ENCODE peak calls at places on chromosome X, in six cellular contexts. N is left lung, D is cardiac muscle cell, J is aorta, A is prostate gland, E is fibroblast of lung. G is an unnamed sample.

GRCh38 chrX:13059676-13060499 is 15.5 kb upstream of the FAM9C start:
- DNase-seq in N (no peak), A (no peak), D (no peak), E (peak; percentile 70), J (no peak), G (no peak)

GRCh38 chrX:107355533-107355932 is 93.9 kb upstream of the FRMPD3 start:
- DNase-seq in N (no peak), D (no peak), E (no peak), A (no peak), J (no peak), G (peak; percentile 51)

GRCh38 chrX:5869786-5870185 is 358.9 kb downstream of the NLGN4X start:
- DNase-seq in A (no peak), E (no peak), J (no peak), N (no peak), D (no peak), G (no peak)

GRCh38 chrX:45715787-45716186 is 515.1 kb upstream of the DIPK2B start:
- DNase-seq in E (no peak), A (no peak), N (no peak), J (no peak), D (no peak), G (no peak)

GRCh38 chrX:69616520-69617203 is 749 bp downstream of the EDA start:
- DNase-seq in N (peak; percentile 32), A (no peak), D (peak; percentile 16), E (no peak), J (peak; percentile 78), G (peak; percentile 55)

GRCh38 chrX:154594491-154594890 is 9.6 kb downstream of the CTAG1A start:
- DNase-seq in N (no peak), J (peak; percentile 33), D (no peak), A (no peak), E (no peak), G (no peak)

GRCh38 chrX:28586891-28587635 is at the start of gene IL1RAPL1:
- DNase-seq in E (peak; percentile 83), D (peak; percentile 74), N (no peak), A (peak; percentile 4), J (no peak), G (no peak)

GRCh38 chrX:19650996-19651395 is 135.7 kb upstream of the MAP3K15 start:
- DNase-seq in N (no peak), J (no peak), E (no peak), D (no peak), A (no peak), G (no peak)

GRCh38 chrX:8801041-8801599 is at the start of gene FAM9A:
- DNase-seq in D (no peak), J (no peak), A (no peak), N (no peak), E (no peak), G (peak; percentile 18)

GRCh38 chrX:77622233-77622632 is 163.8 kb downstream of the ATRX start:
- DNase-seq in E (no peak), J (no peak), D (no peak), N (no peak), A (no peak), G (no peak)

GRCh38 chrX:110600745-110601310 is 194.8 kb downstream of the CHRDL1 start:
- DNase-seq in A (no peak), D (no peak), J (no peak), E (no peak), N (no peak), G (no peak)

GRCh38 chrX:96843566-96843965 is 40.1 kb upstream of the RPA4 start:
- DNase-seq in E (no peak), A (no peak), N (no peak), J (no peak), D (peak; percentile 43), G (peak; percentile 48)

GRCh38 chrX:77936299-77936698 is 25.8 kb downstream of the ATP7A start:
- DNase-seq in E (no peak), A (no peak), D (no peak), N (no peak), J (no peak), G (no peak)

GRCh38 chrX:47581731-47582647 is at the start of gene TIMP1:
- DNase-seq in E (peak; percentile 93), D (peak; percentile 82), J (peak; percentile 97), N (peak; percentile 93), A (peak; percentile 80), G (peak; percentile 90)

GRCh38 chrX:86348669-86349068 is 200.4 kb downstream of the DACH2 start:
- DNase-seq in J (no peak), E (no peak), D (no peak), N (no peak), A (no peak), G (peak; percentile 2)

GRCh38 chrX:140250363-140250762 is 254.5 kb downstream of the SOX3 start:
- DNase-seq in N (no peak), E (no peak), A (no peak), J (no peak), D (no peak), G (no peak)

GRCh38 chrX:100687546-100687945 is 43.5 kb downstream of the SRPX2 start:
- DNase-seq in J (no peak), D (no peak), E (no peak), A (no peak), N (no peak), G (no peak)

GRCh38 chrX:124028177-124028576 is 66.7 kb downstream of the STAG2 start:
- DNase-seq in D (no peak), A (no peak), E (peak; percentile 18), N (no peak), J (no peak), G (no peak)

GRCh38 chrX:155028749-155029360 is 2.2 kb downstream of the FUNDC2 start:
- DNase-seq in A (no peak), D (no peak), N (no peak), J (no peak), E (peak; percentile 11), G (no peak)

GRCh38 chrX:107716045-107716684 is 59.4 kb downstream of the TSC22D3 start:
- DNase-seq in E (no peak), D (peak; percentile 71), A (no peak), N (no peak), J (peak; percentile 73), G (peak; percentile 89)

GRCh38 chrX:43953218-43953617 is 20.0 kb downstream of the NDP start:
- DNase-seq in E (no peak), A (no peak), D (no peak), J (no peak), N (no peak), G (no peak)

GRCh38 chrX:153468008-153468580 is 2.3 kb downstream of the HAUS7 start:
- DNase-seq in D (no peak), A (no peak), J (no peak), N (no peak), E (peak; percentile 21), G (no peak)

GRCh38 chrX:21972721-21973120 is 32.2 kb downstream of the SMS start:
- DNase-seq in D (no peak), A (no peak), N (no peak), J (no peak), E (peak; percentile 65), G (no peak)

GRCh38 chrX:130672214-130672613 is 230.8 kb downstream of the ENOX2 start:
- DNase-seq in A (no peak), J (no peak), N (no peak), E (no peak), D (no peak), G (no peak)

GRCh38 chrX:14718403-14718802 is 154.5 kb downstream of the FANCB start:
- DNase-seq in N (no peak), E (no peak), J (no peak), A (no peak), D (no peak), G (no peak)

GRCh38 chrX:149060921-149061320 is 444.2 kb downstream of the IDS start:
- DNase-seq in D (no peak), A (no peak), N (no peak), J (no peak), E (peak; percentile 36), G (no peak)
- H3K4me3 ChIP-seq in D (no peak overlapping the region), A (no peak overlapping the region), N (no peak overlapping the region), J (no peak overlapping the region), E (no peak overlapping the region), G (no peak overlapping the region)

GRCh38 chrX:25009407-25009806 is 6.4 kb downstream of the ARX start:
- DNase-seq in E (no peak), N (no peak), A (no peak), D (no peak), J (no peak), G (peak; percentile 18)

GRCh38 chrX:25005034-25005381 is 10.8 kb downstream of the ARX start:
- DNase-seq in E (no peak), A (no peak), J (no peak), D (no peak), N (no peak), G (peak; percentile 87)

GRCh38 chrX:25005382-25006185 is 10.2 kb downstream of the ARX start:
- DNase-seq in E (no peak), A (no peak), J (no peak), D (no peak), N (no peak), G (peak; percentile 74)

GRCh38 chrX:25006586-25007058 is 9.1 kb downstream of the ARX start:
- DNase-seq in D (no peak), N (no peak), J (no peak), A (no peak), E (no peak), G (peak; percentile 57)

GRCh38 chrX:25007059-25008053 is 8.4 kb downstream of the ARX start:
- DNase-seq in A (no peak), E (no peak), N (no peak), D (no peak), J (no peak), G (peak; percentile 88)
- H3K27me3 ChIP-seq in A (no peaks in the 10 kb centered on the region), E (peaks cover 63% of the 10 kb centered on the region), N (peaks cover 92% of the 10 kb centered on the region), D (peaks cover 100% of the 10 kb centered on the region), J (no peaks in the 10 kb centered on the region), G (peaks cover 99% of the 10 kb centered on the region)

GRCh38 chrX:48700246-48700645 is 3.7 kb downstream of the SUV39H1 start:
- DNase-seq in J (no peak), E (no peak), N (no peak), A (no peak), D (no peak), G (peak; percentile 26)
- H3K36me3 ChIP-seq in J (no peaks in the 10 kb centered on the region), E (peaks cover 2% of the 10 kb centered on the region), N (peaks cover 26% of the 10 kb centered on the region), A (no peaks in the 10 kb centered on the region), D (no peaks in the 10 kb centered on the region), G (peaks cover 12% of the 10 kb centered on the region)

GRCh38 chrX:133923548-133923947 is 61.8 kb downstream of the GPC3 start:
- DNase-seq in N (no peak), J (no peak), E (no peak), A (no peak), D (no peak), G (no peak)

GRCh38 chrX:133922390-133922772 is 63.0 kb downstream of the GPC3 start:
- DNase-seq in A (no peak), E (no peak), D (no peak), J (no peak), N (no peak), G (no peak)

GRCh38 chrX:133924548-133924947 is 60.8 kb downstream of the GPC3 start:
- DNase-seq in N (no peak), A (no peak), D (no peak), E (no peak), J (no peak), G (no peak)

GRCh38 chrX:133921764-133922389 is 63.5 kb downstream of the GPC3 start:
- DNase-seq in N (peak; percentile 42), D (peak; percentile 64), J (no peak), E (peak; percentile 13), A (peak; percentile 6), G (peak; percentile 50)

GRCh38 chrX:133923113-133923512 is 62.3 kb downstream of the GPC3 start:
- DNase-seq in D (no peak), A (no peak), E (peak; percentile 11), N (no peak), J (no peak), G (no peak)
- H3K4me3 ChIP-seq in D (no peak overlapping the region), A (no peak overlapping the region), E (no peak overlapping the region), N (no peak overlapping the region), J (no peak overlapping the region), G (no peak overlapping the region)

GRCh38 chrX:88424541-88424940 is 322.5 kb upstream of the CPXCR1 start:
- DNase-seq in E (no peak), N (no peak), J (no peak), A (no peak), D (no peak), G (no peak)
- H3K27me3 ChIP-seq in E (no peaks in the 10 kb centered on the region), N (no peaks in the 10 kb centered on the region), J (no peaks in the 10 kb centered on the region), A (no peaks in the 10 kb centered on the region), D (no peaks in the 10 kb centered on the region), G (no peaks in the 10 kb centered on the region)